ENCODE peak calls at places on chromosome 4, in ten cellular contexts. Q is caudate nucleus, R is PC-9, H is neural progenitor cell, U is heart right ventricle, N is coronary artery, O is substantia nigra, X is lower lobe of right lung, M is psoas muscle, G is aorta. E is an unnamed sample.

GRCh38 chr4:118849867-118850812 is 14.2 kb upstream of the SEC24D start:
- DNase-seq in Q (no peak), R (peak; percentile 3), H (no peak), U (no peak), N (no peak), O (no peak), X (no peak), M (no peak), G (no peak), E (no peak)

GRCh38 chr4:16025268-16025667 is 58.6 kb downstream of the PROM1 start:
- DNase-seq in Q (no peak), R (no peak), H (no peak), U (no peak), N (no peak), O (no peak), X (no peak), M (no peak), G (no peak), E (no peak)

GRCh38 chr4:3635090-3635820 is 103.0 kb upstream of the LRPAP1 start:
- DNase-seq in Q (no peak), R (no peak), H (no peak), U (no peak), N (no peak), O (no peak), X (peak; percentile 18), M (no peak), G (peak; percentile 27), E (no peak)

GRCh38 chr4:78661923-78662521 is 110.5 kb downstream of the ANXA3 start:
- DNase-seq in Q (no peak), R (no peak), H (peak; percentile 13), U (no peak), N (no peak), O (no peak), X (no peak), M (no peak), G (no peak), E (no peak)

GRCh38 chr4:156924774-156925173 is 46.8 kb downstream of the PDGFC start:
- DNase-seq in Q (no peak), R (no peak), H (no peak), U (no peak), N (no peak), O (no peak), X (no peak), M (no peak), G (no peak), E (no peak)

GRCh38 chr4:67343162-67343561 is 202.1 kb downstream of the CENPC start:
- DNase-seq in Q (no peak), R (no peak), H (no peak), U (no peak), N (no peak), O (no peak), X (no peak), M (no peak), G (no peak), E (no peak)

GRCh38 chr4:181827246-181827645 is 416.0 kb upstream of the TENM3 start:
- DNase-seq in Q (no peak), R (no peak), H (no peak), U (no peak), N (no peak), O (no peak), X (no peak), M (no peak), G (no peak), E (no peak)

GRCh38 chr4:98474408-98474844 is 184.0 kb downstream of the TSPAN5 start:
- DNase-seq in Q (no peak), R (no peak), H (no peak), U (no peak), N (no peak), O (no peak), X (no peak), M (no peak), G (no peak), E (no peak)

GRCh38 chr4:186798951-186799659 is 75.4 kb upstream of the FAT1 start:
- DNase-seq in Q (no peak), R (no peak), H (no peak), U (no peak), N (no peak), O (no peak), X (no peak), M (no peak), G (no peak), E (no peak)

GRCh38 chr4:139873111-139873866 is 207.7 kb downstream of the MGST2 start:
- DNase-seq in Q (no peak), R (no peak), H (no peak), U (no peak), N (no peak), O (no peak), X (no peak), M (no peak), G (no peak), E (no peak)

GRCh38 chr4:185020293-185020808 is 2.1 kb downstream of the HELT start:
- DNase-seq in Q (no peak), R (no peak), H (peak; percentile 61), U (no peak), N (no peak), O (no peak), X (peak; percentile 45), M (no peak), G (no peak), E (no peak)

GRCh38 chr4:116531026-116531425 is 554.4 kb downstream of the TRAM1L1 start:
- DNase-seq in Q (no peak), R (no peak), H (no peak), U (no peak), N (no peak), O (no peak), X (no peak), M (no peak), G (no peak), E (no peak)

GRCh38 chr4:117971406-117971805 is 62.9 kb upstream of the NDST3 start:
- DNase-seq in Q (no peak), R (no peak), H (peak; percentile 8), U (no peak), N (no peak), O (no peak), X (no peak), M (no peak), G (no peak), E (no peak)

GRCh38 chr4:42397635-42398447 is 553 bp downstream of the SHISA3 start:
- DNase-seq in Q (no peak), R (no peak), H (peak; percentile 77), U (peak; percentile 38), N (no peak), O (no peak), X (no peak), M (peak; percentile 24), G (peak; percentile 50), E (no peak)

GRCh38 chr4:40877081-40877480 is 127.3 kb downstream of the NSUN7 start:
- DNase-seq in Q (no peak), R (no peak), H (no peak), U (no peak), N (no peak), O (no peak), X (no peak), M (no peak), G (no peak), E (no peak)
- H3K27ac ChIP-seq in Q (no peak overlapping the region), R (no peak overlapping the region), H (no peak overlapping the region), U (no peak overlapping the region), N (peak overlapping the region; percentile 80), O (no peak overlapping the region), X (no peak overlapping the region), M (no peak overlapping the region), G (peak overlapping the region; percentile 83), E (no peak overlapping the region)

GRCh38 chr4:40401646-40402045 is 66.5 kb downstream of the CHRNA9 start:
- DNase-seq in Q (no peak), R (no peak), H (no peak), U (no peak), N (no peak), O (no peak), X (no peak), M (no peak), G (no peak), E (no peak)

GRCh38 chr4:40401096-40401495 is 66.0 kb downstream of the CHRNA9 start:
- DNase-seq in Q (no peak), R (no peak), H (no peak), U (no peak), N (no peak), O (no peak), X (no peak), M (no peak), G (no peak), E (no peak)

GRCh38 chr4:40402556-40402955 is 67.4 kb downstream of the CHRNA9 start:
- DNase-seq in Q (no peak), R (no peak), H (no peak), U (no peak), N (no peak), O (no peak), X (no peak), M (no peak), G (no peak), E (no peak)

GRCh38 chr4:40403079-40403478 is 67.9 kb downstream of the CHRNA9 start:
- DNase-seq in Q (no peak), R (no peak), H (peak; percentile 9), U (no peak), N (no peak), O (no peak), X (no peak), M (no peak), G (no peak), E (no peak)

GRCh38 chr4:40405194-40405593 is 70.1 kb downstream of the CHRNA9 start:
- DNase-seq in Q (no peak), R (no peak), H (no peak), U (no peak), N (no peak), O (no peak), X (no peak), M (no peak), G (no peak), E (no peak)
- H3K27ac ChIP-seq in Q (no peak overlapping the region), R (peak overlapping the region; percentile 94), H (no peak overlapping the region), U (no peak overlapping the region), N (no peak overlapping the region), O (no peak overlapping the region), X (peak overlapping the region; percentile 83), M (no peak overlapping the region), G (no peak overlapping the region), E (no peak overlapping the region)

DNA sequence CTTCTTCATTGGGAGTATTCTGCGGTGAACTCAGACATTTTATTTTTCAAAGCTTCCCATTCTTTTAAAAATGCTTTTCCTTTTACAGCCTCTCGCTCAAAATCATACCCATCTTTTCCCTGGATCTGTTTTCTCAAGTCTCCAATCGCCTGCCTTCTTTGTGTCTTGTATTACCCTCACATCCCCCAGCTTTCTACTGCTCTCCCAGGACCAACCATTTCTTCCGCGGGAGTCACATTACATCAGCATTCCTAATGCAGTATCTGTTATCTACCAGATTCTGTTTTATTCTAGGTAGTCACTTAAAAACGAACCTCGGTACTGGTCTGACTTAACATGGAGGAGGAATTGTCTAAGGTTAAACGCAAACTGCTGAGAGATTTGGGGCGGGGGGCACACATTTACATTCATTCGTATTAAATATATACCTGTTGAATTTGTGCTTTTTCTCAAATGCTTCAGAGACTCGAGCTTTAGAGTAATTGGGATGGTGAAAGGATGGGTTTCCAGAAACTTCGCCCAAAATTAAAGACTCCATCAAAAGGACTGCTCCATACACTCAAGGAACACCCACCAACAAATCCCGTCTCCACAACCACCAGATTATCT is 493 bp upstream of the UCHL1 start:
- DNase-seq in Q (no peak), R (peak; percentile 12), H (peak; percentile 56), U (no peak), N (no peak), O (no peak), X (no peak), M (no peak), G (no peak), E (no peak)
- H3K27ac ChIP-seq in Q (peak overlapping the region; percentile 81), R (peak overlapping the region; percentile 90), H (no peak overlapping the region), U (no peak overlapping the region), N (no peak overlapping the region), O (peak overlapping the region; percentile 49), X (no peak overlapping the region), M (no peak overlapping the region), G (no peak overlapping the region), E (no peak overlapping the region)

GRCh38 chr4:113405874-113406722 is 355.4 kb downstream of the CAMK2D start:
- DNase-seq in Q (no peak), R (no peak), H (no peak), U (no peak), N (no peak), O (no peak), X (no peak), M (no peak), G (no peak), E (no peak)
- H3K27ac ChIP-seq in Q (no peak overlapping the region), R (no peak overlapping the region), H (no peak overlapping the region), U (no peak overlapping the region), N (no peak overlapping the region), O (no peak overlapping the region), X (no peak overlapping the region), M (peak overlapping the region; percentile 42), G (no peak overlapping the region), E (no peak overlapping the region)

E was measured in Panc1.